ENCODE peak calls at places on chromosome 13, in four cellular contexts. One of them, this sample, is unnamed. For H3K4me1, the result is how much of the 10 kb centered on the place peaks cover.

GRCh38 chr13:97001641-97002040 is 7.4 kb upstream of the OXGR1 start:
- DNase-seq in heart right ventricle: no peak
- DNase-seq in OCI-LY7: peak
- DNase-seq in tibial nerve: no peak
- DNase-seq in this sample: no peak

GRCh38 chr13:23570099-23570926 is at the start of gene TNFRSF19:
- DNase-seq in heart right ventricle: peak
- DNase-seq in OCI-LY7: no peak
- DNase-seq in tibial nerve: peak
- DNase-seq in this sample: no peak

GRCh38 chr13:105552078-105552477 is 983.4 kb downstream of the EFNB2 start:
- DNase-seq in heart right ventricle: no peak
- DNase-seq in OCI-LY7: no peak
- DNase-seq in tibial nerve: no peak
- DNase-seq in this sample: no peak

GRCh38 chr13:44351505-44351854 is 22.1 kb upstream of the SERP2 start:
- DNase-seq in heart right ventricle: no peak
- DNase-seq in OCI-LY7: no peak
- DNase-seq in tibial nerve: no peak
- DNase-seq in this sample: no peak

GRCh38 chr13:40798380-40798779 is 9.0 kb downstream of the SLC25A15 start:
- DNase-seq in heart right ventricle: no peak
- DNase-seq in OCI-LY7: no peak
- DNase-seq in tibial nerve: no peak
- DNase-seq in this sample: no peak

GRCh38 chr13:92175330-92175729 is 776.9 kb downstream of the GPC5 start:
- DNase-seq in heart right ventricle: no peak
- DNase-seq in OCI-LY7: peak
- DNase-seq in tibial nerve: no peak
- DNase-seq in this sample: no peak

GRCh38 chr13:45941261-45941660 is 89.7 kb upstream of the SIAH3 start:
- DNase-seq in heart right ventricle: no peak
- DNase-seq in OCI-LY7: no peak
- DNase-seq in tibial nerve: no peak
- DNase-seq in this sample: no peak

GRCh38 chr13:89695343-89696257 is 1651.9 kb upstream of the MIR17HG start:
- DNase-seq in heart right ventricle: no peak
- DNase-seq in OCI-LY7: peak
- DNase-seq in tibial nerve: no peak
- DNase-seq in this sample: no peak

GRCh38 chr13:99916366-99917103 is 55.0 kb downstream of the ZIC5 start:
- DNase-seq in heart right ventricle: no peak
- DNase-seq in OCI-LY7: peak
- DNase-seq in tibial nerve: no peak
- DNase-seq in this sample: no peak

GRCh38 chr13:107018285-107018684 is 450.3 kb upstream of the ARGLU1 start:
- DNase-seq in heart right ventricle: no peak
- DNase-seq in OCI-LY7: no peak
- DNase-seq in tibial nerve: no peak
- DNase-seq in this sample: no peak

GRCh38 chr13:70098669-70099068 is 9.0 kb upstream of the ATXN8OS start:
- DNase-seq in heart right ventricle: no peak
- DNase-seq in OCI-LY7: no peak
- DNase-seq in tibial nerve: no peak
- DNase-seq in this sample: no peak

GRCh38 chr13:42968906-42969305 is 23.1 kb downstream of the EPSTI1 start:
- DNase-seq in heart right ventricle: no peak
- DNase-seq in OCI-LY7: no peak
- DNase-seq in tibial nerve: no peak
- DNase-seq in this sample: no peak

GRCh38 chr13:21670883-21671792 is at the start of gene FGF9:
- DNase-seq in heart right ventricle: peak
- DNase-seq in OCI-LY7: peak
- DNase-seq in tibial nerve: no peak
- DNase-seq in this sample: peak

GRCh38 chr13:102814025-102814607 is 15.2 kb downstream of the BIVM start:
- DNase-seq in heart right ventricle: no peak
- DNase-seq in OCI-LY7: no peak
- DNase-seq in tibial nerve: no peak
- DNase-seq in this sample: no peak

GRCh38 chr13:74675185-74675584 is 541.0 kb upstream of the KLF12 start:
- DNase-seq in heart right ventricle: no peak
- DNase-seq in OCI-LY7: no peak
- DNase-seq in tibial nerve: no peak
- DNase-seq in this sample: no peak

GRCh38 chr13:68851026-68851425 is 1256.6 kb upstream of the ATXN8OS start:
- DNase-seq in heart right ventricle: no peak
- DNase-seq in OCI-LY7: no peak
- DNase-seq in tibial nerve: no peak
- DNase-seq in this sample: no peak

GRCh38 chr13:23701646-23702045 is 131.4 kb downstream of the TNFRSF19 start:
- DNase-seq in heart right ventricle: peak
- DNase-seq in OCI-LY7: no peak
- DNase-seq in tibial nerve: peak
- DNase-seq in this sample: peak

GRCh38 chr13:73943137-73943964 is 190.9 kb downstream of the KLF12 start:
- DNase-seq in heart right ventricle: no peak
- DNase-seq in OCI-LY7: no peak
- DNase-seq in tibial nerve: no peak
- DNase-seq in this sample: no peak

GRCh38 chr13:33003458-33004019 is 12.7 kb upstream of the KL start:
- DNase-seq in heart right ventricle: no peak
- DNase-seq in OCI-LY7: no peak
- DNase-seq in tibial nerve: no peak
- DNase-seq in this sample: no peak

GRCh38 chr13:83773961-83774360 is 108.3 kb downstream of the SLITRK1 start:
- DNase-seq in heart right ventricle: no peak
- DNase-seq in OCI-LY7: no peak
- DNase-seq in tibial nerve: no peak
- DNase-seq in this sample: no peak

GRCh38 chr13:21676611-21677021 is 5.7 kb downstream of the FGF9 start:
- DNase-seq in heart right ventricle: no peak
- DNase-seq in OCI-LY7: peak
- DNase-seq in tibial nerve: no peak
- DNase-seq in this sample: peak

GRCh38 chr13:102606537-102607309 is 9.9 kb downstream of the TPP2 start:
- DNase-seq in heart right ventricle: no peak
- DNase-seq in OCI-LY7: no peak
- DNase-seq in tibial nerve: no peak
- DNase-seq in this sample: no peak

GRCh38 chr13:108419768-108420167 is 150.2 kb downstream of the TNFSF13B start:
- DNase-seq in heart right ventricle: no peak
- DNase-seq in OCI-LY7: no peak
- DNase-seq in tibial nerve: no peak
- DNase-seq in this sample: no peak

GRCh38 chr13:46554971-46555370 is 2.0 kb downstream of the LRCH1 start:
- DNase-seq in heart right ventricle: no peak
- DNase-seq in OCI-LY7: no peak
- DNase-seq in tibial nerve: no peak
- DNase-seq in this sample: no peak

GRCh38 chr13:41708648-41709175 is 251.4 kb downstream of the RGCC start:
- DNase-seq in heart right ventricle: peak
- DNase-seq in OCI-LY7: no peak
- DNase-seq in tibial nerve: no peak
- DNase-seq in this sample: peak

GRCh38 chr13:73060251-73061160 is 1.7 kb downstream of the KLF5 start:
- DNase-seq in heart right ventricle: peak
- DNase-seq in OCI-LY7: no peak
- DNase-seq in tibial nerve: no peak
- DNase-seq in this sample: no peak

GRCh38 chr13:24218977-24219376 is 58.5 kb downstream of the SPATA13 start:
- DNase-seq in heart right ventricle: no peak
- DNase-seq in OCI-LY7: no peak
- DNase-seq in tibial nerve: no peak
- DNase-seq in this sample: no peak

GRCh38 chr13:27636624-27637288 is 15.1 kb downstream of the POLR1D start:
- DNase-seq in heart right ventricle: no peak
- DNase-seq in OCI-LY7: no peak
- DNase-seq in tibial nerve: no peak
- DNase-seq in this sample: no peak

GRCh38 chr13:51229141-51229540 is 6.9 kb downstream of the FAM124A start:
- DNase-seq in heart right ventricle: no peak
- DNase-seq in OCI-LY7: no peak
- DNase-seq in tibial nerve: no peak
- DNase-seq in this sample: no peak

GRCh38 chr13:56864451-56864850 is 276.3 kb upstream of the PRR20A start:
- DNase-seq in heart right ventricle: no peak
- DNase-seq in OCI-LY7: no peak
- DNase-seq in tibial nerve: no peak
- DNase-seq in this sample: no peak

GRCh38 chr13:40640845-40641458 is 25.5 kb downstream of the FOXO1 start:
- DNase-seq in heart right ventricle: no peak
- DNase-seq in OCI-LY7: no peak
- DNase-seq in tibial nerve: no peak
- DNase-seq in this sample: no peak

GRCh38 chr13:101049166-101049850 is 367.0 kb downstream of the NALCN start:
- DNase-seq in heart right ventricle: no peak
- DNase-seq in OCI-LY7: no peak
- DNase-seq in tibial nerve: no peak
- DNase-seq in this sample: no peak

GRCh38 chr13:26601669-26602068 is 44.2 kb downstream of the WASF3 start:
- DNase-seq in heart right ventricle: no peak
- DNase-seq in OCI-LY7: peak
- DNase-seq in tibial nerve: no peak
- DNase-seq in this sample: no peak

GRCh38 chr13:70666883-70667282 is 558.6 kb upstream of the KLHL1 start:
- DNase-seq in heart right ventricle: no peak
- DNase-seq in OCI-LY7: no peak
- DNase-seq in tibial nerve: no peak
- DNase-seq in this sample: no peak

GRCh38 chr13:25847635-25848616 is 203.9 kb downstream of the SHISA2 start:
- DNase-seq in heart right ventricle: no peak
- DNase-seq in OCI-LY7: no peak
- DNase-seq in tibial nerve: no peak
- DNase-seq in this sample: no peak

GRCh38 chr13:72126424-72126823 is 259.4 kb upstream of the DACH1 start:
- DNase-seq in heart right ventricle: no peak
- DNase-seq in OCI-LY7: no peak
- DNase-seq in tibial nerve: no peak
- DNase-seq in this sample: no peak

GRCh38 chr13:70964124-70964523 is 855.9 kb upstream of the KLHL1 start:
- DNase-seq in heart right ventricle: no peak
- DNase-seq in OCI-LY7: no peak
- DNase-seq in tibial nerve: no peak
- DNase-seq in this sample: no peak

DNA sequence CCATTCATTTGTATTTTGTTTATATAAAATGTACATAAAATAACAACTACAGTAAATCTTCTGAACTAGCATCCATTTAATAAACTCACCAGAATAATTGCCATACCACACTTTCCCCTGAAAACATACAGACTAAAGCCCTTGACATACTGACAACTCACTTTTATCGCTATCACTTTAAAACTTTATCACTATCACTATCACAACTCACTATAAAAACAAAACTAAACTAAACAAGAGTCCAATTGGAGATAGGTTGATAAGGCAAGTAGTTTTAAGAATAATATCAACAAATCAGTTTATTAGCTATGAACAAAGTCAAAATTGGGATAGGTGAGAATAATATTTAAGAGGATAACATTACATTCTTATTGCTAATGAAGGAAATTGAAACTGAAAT is 108.9 kb downstream of the SLITRK6 start:
- DNase-seq in heart right ventricle: no peak
- DNase-seq in OCI-LY7: no peak
- DNase-seq in tibial nerve: no peak
- DNase-seq in this sample: no peak
- H3K4me1 ChIP-seq in heart right ventricle: under half
- H3K4me1 ChIP-seq in OCI-LY7: under half
- H3K4me1 ChIP-seq in tibial nerve: under half
- H3K4me1 ChIP-seq in this sample: under half

GRCh38 chr13:77319536-77319935 is 7.4 kb downstream of the MYCBP2 start:
- DNase-seq in heart right ventricle: no peak
- DNase-seq in OCI-LY7: no peak
- DNase-seq in tibial nerve: no peak
- DNase-seq in this sample: no peak
- H3K27ac ChIP-seq in heart right ventricle: no peak
- H3K27ac ChIP-seq in OCI-LY7: no peak
- H3K27ac ChIP-seq in tibial nerve: no peak
- H3K27ac ChIP-seq in this sample: no peak

GRCh38 chr13:91036886-91037285 is 310.6 kb upstream of the MIR17HG start:
- DNase-seq in heart right ventricle: no peak
- DNase-seq in OCI-LY7: no peak
- DNase-seq in tibial nerve: no peak
- DNase-seq in this sample: no peak

GRCh38 chr13:91032104-91032503 is 315.4 kb upstream of the MIR17HG start:
- DNase-seq in heart right ventricle: no peak
- DNase-seq in OCI-LY7: no peak
- DNase-seq in tibial nerve: no peak
- DNase-seq in this sample: no peak

GRCh38 chr13:91031508-91031907 is 316.0 kb upstream of the MIR17HG start:
- DNase-seq in heart right ventricle: no peak
- DNase-seq in OCI-LY7: no peak
- DNase-seq in tibial nerve: no peak
- DNase-seq in this sample: no peak
- TF ChIP-seq CTCF in heart right ventricle: no peak
- TF ChIP-seq CTCF in OCI-LY7: no peak
- TF ChIP-seq CTCF in tibial nerve: no peak
- TF ChIP-seq CTCF in this sample: no peak

GRCh38 chr13:30121666-30122065 is 185.7 kb downstream of the KATNAL1 start:
- DNase-seq in heart right ventricle: no peak
- DNase-seq in OCI-LY7: no peak
- DNase-seq in tibial nerve: no peak
- DNase-seq in this sample: no peak

GRCh38 chr13:30120133-30120822 is 187.1 kb downstream of the KATNAL1 start:
- DNase-seq in heart right ventricle: no peak
- DNase-seq in OCI-LY7: no peak
- DNase-seq in tibial nerve: no peak
- DNase-seq in this sample: no peak

GRCh38 chr13:30119476-30119875 is 187.9 kb downstream of the KATNAL1 start:
- DNase-seq in heart right ventricle: no peak
- DNase-seq in OCI-LY7: no peak
- DNase-seq in tibial nerve: no peak
- DNase-seq in this sample: no peak

GRCh38 chr13:30123575-30123974 is 183.8 kb downstream of the KATNAL1 start:
- DNase-seq in heart right ventricle: no peak
- DNase-seq in OCI-LY7: no peak
- DNase-seq in tibial nerve: no peak
- DNase-seq in this sample: no peak

DNA sequence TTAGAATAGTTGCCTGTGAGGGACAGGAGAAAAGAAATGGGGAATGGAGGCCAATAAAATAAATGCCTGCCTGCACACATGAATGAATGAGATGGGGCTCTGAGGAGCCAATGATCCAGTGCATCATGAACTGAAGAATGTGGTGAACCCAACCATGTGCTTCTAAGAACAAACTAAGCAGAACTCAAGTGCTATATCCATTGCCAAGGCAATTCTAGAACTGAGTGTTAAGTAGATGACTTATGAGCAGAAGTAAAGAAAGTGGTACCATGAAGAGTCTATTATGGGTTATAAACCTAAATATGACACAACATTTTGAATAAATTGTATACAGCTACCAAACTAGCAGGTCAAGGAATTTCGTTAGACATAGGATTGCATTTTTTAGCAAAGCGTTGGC is 186.1 kb downstream of the KATNAL1 start:
- DNase-seq in heart right ventricle: no peak
- DNase-seq in OCI-LY7: no peak
- DNase-seq in tibial nerve: no peak
- DNase-seq in this sample: no peak
- H3K4me1 ChIP-seq in heart right ventricle: under half
- H3K4me1 ChIP-seq in OCI-LY7: under half
- H3K4me1 ChIP-seq in tibial nerve: under half
- H3K4me1 ChIP-seq in this sample: under half

This sample was measured in sigmoid colon.